ENCODE peak calls at places on chromosome 7, in four cellular contexts. L is SK-N-SH, P is transverse colon, G is K562. N is an unnamed sample.

GRCh38 chr7:55622241-55622835 is 50.0 kb upstream of the VOPP1 start:
- DNase-seq in L (no peak), P (no peak), G (peak), N (no peak)

GRCh38 chr7:12111461-12112405 is 99.4 kb upstream of the TMEM106B start:
- DNase-seq in L (peak), P (peak), G (no peak), N (no peak)

GRCh38 chr7:73520673-73521635 is 1.1 kb downstream of the BAZ1B start:
- DNase-seq in L (peak), P (no peak), G (peak), N (no peak)

GRCh38 chr7:92827464-92827863 is 8.9 kb downstream of the CDK6 start:
- DNase-seq in L (peak), P (no peak), G (peak), N (no peak)

GRCh38 chr7:3957735-3958491 is 656.9 kb downstream of the SDK1 start:
- DNase-seq in L (no peak), P (no peak), G (no peak), N (no peak)

GRCh38 chr7:132964886-132965285 is 117.0 kb downstream of the CHCHD3 start:
- DNase-seq in L (no peak), P (no peak), G (no peak), N (no peak)

GRCh38 chr7:45082031-45082830 is 6.5 kb downstream of the NACAD start:
- DNase-seq in L (peak), P (no peak), G (no peak), N (no peak)

GRCh38 chr7:2688409-2689342 is 674 bp downstream of the AMZ1 start:
- DNase-seq in L (peak), P (no peak), G (no peak), N (no peak)

GRCh38 chr7:110568388-110568787 is 522.5 kb upstream of the LRRN3 start:
- DNase-seq in L (no peak), P (no peak), G (no peak), N (no peak)

GRCh38 chr7:54773472-54774399 is 14.7 kb upstream of the SEC61G start:
- DNase-seq in L (peak), P (peak), G (peak), N (no peak)

GRCh38 chr7:154841731-154842331 is 161.1 kb downstream of the PAXIP1 start:
- DNase-seq in L (peak), P (no peak), G (no peak), N (no peak)

GRCh38 chr7:117951285-117951684 is 78.0 kb upstream of the CTTNBP2 start:
- DNase-seq in L (no peak), P (no peak), G (no peak), N (no peak)

GRCh38 chr7:33874943-33875342 is 30.4 kb upstream of the BMPER start:
- DNase-seq in L (no peak), P (no peak), G (no peak), N (peak)
- TF ChIP-seq POLR2AphosphoS5 in L (no peak), P (peak), G (no peak), N (no peak)

DNA sequence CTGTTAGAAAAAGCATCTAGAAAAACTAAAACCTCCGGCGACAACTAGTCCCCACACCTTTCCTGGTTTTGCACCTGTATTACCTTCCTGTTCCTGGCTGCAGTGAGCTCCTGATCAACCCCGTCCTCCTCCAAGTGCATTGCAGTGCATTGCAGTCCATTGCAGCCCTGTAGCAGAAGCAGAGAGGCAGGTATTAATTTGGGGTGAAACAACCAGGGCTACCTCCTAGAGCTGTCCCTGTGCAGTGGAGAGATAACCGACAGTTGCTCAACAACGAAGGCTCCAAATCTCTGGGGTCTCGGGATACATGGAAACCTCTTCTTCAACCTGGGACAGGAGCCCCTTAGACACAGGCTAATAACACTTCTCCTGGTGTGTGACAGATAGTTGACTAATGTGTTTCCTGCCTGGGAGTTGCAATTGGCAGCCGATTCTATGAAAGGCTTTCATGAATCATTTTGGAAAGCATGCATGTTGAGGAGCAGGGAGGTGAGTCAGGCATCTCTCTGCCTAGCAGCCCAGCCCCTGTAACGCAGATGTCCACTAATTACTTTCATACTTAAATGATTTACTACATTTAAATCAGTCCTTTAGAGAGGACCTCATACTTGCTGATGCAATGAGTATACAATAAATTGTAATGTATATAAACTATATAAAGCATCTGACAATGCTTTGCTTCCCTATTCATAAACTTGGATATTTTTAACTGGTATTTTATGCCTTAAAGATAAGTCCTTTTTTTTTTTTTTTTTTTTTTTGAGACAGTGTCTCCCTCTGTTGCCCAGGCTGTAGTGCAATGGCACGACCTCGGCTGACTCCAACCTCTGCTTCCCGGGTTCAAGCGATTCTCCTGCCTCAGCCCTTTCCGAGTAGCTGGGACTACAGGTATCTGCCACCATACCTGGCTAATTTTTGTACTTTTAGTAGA is 59.0 kb downstream of the PRR15 start:
- DNase-seq in L (peak), P (no peak), G (peak), N (no peak)
- TF ChIP-seq EP300 in L (peak), P (no peak), G (no peak), N (no peak)

DNA sequence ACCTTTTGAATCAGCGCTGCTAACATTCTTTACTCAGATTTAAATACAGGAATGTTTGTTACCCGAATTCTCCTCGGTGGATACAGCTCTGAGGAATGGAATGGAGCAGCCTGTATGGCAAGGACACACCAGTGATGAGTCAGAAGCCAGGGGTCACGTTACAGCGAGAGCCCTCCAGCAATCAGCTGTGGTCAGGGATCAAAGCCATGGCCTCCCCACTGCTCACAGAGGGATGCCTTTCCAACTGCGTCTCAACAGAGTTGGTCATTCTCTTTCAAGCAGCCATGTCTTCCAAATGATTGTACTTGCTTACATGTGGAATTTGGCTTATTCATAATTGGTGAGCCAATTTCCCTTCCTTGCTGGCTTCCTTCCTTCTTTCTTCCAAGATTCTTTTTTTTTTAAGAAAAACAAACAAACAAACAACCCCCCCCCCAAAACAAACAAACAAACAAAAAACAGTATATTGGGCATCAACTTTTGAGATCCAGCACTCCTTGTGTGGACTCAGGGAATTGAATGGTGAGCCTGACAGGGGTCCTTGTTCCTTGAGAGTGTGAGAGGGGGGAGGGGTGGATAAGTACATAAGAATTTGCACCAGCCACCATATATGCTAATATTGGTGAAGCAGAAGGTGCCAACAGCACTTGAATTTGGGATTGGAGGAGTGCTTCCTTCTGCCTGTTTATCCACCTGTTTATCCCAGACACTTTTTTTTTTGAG is 100.2 kb downstream of the ATXN7L1 start:
- DNase-seq in L (no peak), P (peak), G (peak), N (no peak)
- TF ChIP-seq POLR2AphosphoS5 in L (peak), P (peak), G (no peak), N (peak)

GRCh38 chr7:151699147-151699546 is 177.8 kb downstream of the PRKAG2 start:
- DNase-seq in L (no peak), P (no peak), G (peak), N (no peak)
- TF ChIP-seq EP300 in L (no peak), P (no peak), G (no peak), N (no peak)

DNA sequence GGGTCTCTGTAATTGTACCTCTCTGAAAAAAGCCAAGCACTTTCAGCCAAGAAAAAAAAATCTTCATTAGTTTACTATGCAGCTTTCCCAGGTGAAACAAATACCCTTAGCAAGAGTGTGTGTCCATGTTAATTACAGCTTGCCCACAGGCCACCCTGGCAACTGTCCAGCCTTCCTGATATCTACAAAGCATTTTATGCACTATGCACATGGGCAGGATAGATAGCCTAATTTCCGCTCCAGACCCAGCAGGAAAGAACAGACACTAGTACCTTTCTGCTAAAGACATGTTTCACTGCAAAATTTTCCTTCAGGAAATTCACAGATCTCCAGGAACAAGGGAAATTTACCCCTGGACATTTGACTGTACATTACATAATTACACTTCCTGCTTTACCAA is 24.4 kb downstream of the CACNA2D1 start:
- DNase-seq in L (peak), P (no peak), G (peak), N (no peak)
- TF ChIP-seq POLR2AphosphoS5 in L (peak), P (no peak), G (no peak), N (no peak)

GRCh38 chr7:79973455-79973854 is 161.2 kb upstream of the GNAI1 start:
- DNase-seq in L (no peak), P (no peak), G (no peak), N (no peak)

GRCh38 chr7:79980376-79980775 is 154.3 kb upstream of the GNAI1 start:
- DNase-seq in L (no peak), P (no peak), G (no peak), N (no peak)

GRCh38 chr7:79982151-79982770 is 152.4 kb upstream of the GNAI1 start:
- DNase-seq in L (peak), P (no peak), G (no peak), N (no peak)

GRCh38 chr7:79979437-79979836 is 155.2 kb upstream of the GNAI1 start:
- DNase-seq in L (no peak), P (no peak), G (no peak), N (no peak)

DNA sequence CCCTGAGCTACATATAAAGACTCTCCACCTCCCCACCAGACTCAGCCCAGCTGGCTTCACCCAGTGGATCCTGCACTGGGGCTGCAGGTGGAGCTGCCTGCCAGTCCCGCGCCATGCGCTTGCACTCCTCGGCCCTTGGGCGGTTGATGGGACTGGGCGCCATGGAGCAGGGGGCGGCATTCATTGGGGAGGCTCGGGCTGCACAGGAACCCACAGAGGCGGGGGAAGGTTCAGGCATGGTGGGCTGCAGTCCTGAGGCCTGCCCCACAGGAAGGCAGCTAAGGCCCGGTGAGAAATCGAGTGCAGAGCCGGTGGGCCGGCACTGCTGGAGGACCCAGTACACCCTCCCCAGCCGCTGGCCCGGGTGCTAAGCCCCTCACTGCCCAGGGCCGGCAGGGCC is 157.2 kb upstream of the GNAI1 start:
- DNase-seq in L (no peak), P (no peak), G (no peak), N (no peak)
- TF ChIP-seq EP300 in L (no peak), P (no peak), G (no peak), N (no peak)

GRCh38 chr7:28937103-28937502 is 21.0 kb downstream of the TRIL start:
- DNase-seq in L (no peak), P (no peak), G (no peak), N (peak)
- TF ChIP-seq POLR2AphosphoS5 in L (no peak), P (no peak), G (no peak), N (no peak)

DNA sequence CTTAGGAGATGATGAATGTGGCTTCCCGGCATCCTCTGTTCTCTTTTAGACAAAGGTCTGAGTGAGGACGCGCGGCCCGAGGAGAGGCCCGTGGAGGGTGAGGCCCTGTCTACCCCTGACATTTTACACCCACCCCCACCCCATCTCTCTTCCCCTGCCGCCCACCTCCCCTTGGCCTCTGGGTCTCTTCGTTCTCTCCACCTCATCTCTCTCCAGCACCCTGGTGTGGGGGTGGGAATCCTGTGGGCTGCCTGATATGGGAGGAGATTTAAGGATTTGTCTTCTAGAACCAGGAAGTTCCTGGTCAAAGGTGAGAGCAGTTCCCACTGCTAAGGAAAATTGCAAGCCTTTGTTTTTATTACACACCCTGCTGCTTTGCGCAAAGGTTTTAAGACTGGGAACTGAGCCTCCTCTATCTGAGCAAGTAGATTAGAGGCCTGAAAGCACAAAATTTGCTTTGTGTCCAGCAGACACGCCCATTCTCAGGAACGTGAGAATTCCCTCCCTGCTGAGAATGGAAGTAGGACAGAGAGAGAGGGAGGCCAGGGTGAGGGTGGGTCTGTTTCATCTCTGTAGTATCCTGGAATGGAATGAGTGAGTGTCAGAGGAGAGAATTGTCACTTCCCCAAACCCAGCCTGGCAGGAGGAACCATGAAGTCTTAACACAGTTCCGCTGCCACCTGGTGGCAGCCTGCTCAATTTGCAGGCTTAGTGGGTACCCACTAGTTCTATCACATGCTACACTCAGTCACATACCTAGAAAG is 91.2 kb downstream of the GTF2IRD1 start:
- DNase-seq in L (peak), P (peak), G (peak), N (no peak)
- TF ChIP-seq EP300 in L (no peak), P (no peak), G (no peak), N (no peak)